ENCODE peak calls at places on chromosomes 16 and 17, in ten cellular contexts. One of them, this sample, is unnamed. For H3K4me1 and H3K9me3, the result is how much of the 10 kb centered on the place peaks cover.

GRCh38 chr17:63838586-63839184 is 3.8 kb downstream of the SMARCD2 start:
- DNase-seq in heart left ventricle: peak
- DNase-seq in ovary: peak
- DNase-seq in IMR-90: peak
- DNase-seq in prostate gland: peak
- DNase-seq in sigmoid colon: peak
- DNase-seq in H1: no peak
- DNase-seq in A549: no peak
- DNase-seq in tibial nerve: peak
- DNase-seq in vagina: no peak
- DNase-seq in this sample: peak

GRCh38 chr16:73172621-73173312 is 124.8 kb upstream of the ZFHX3 start:
- DNase-seq in IMR-90: peak
- DNase-seq in vagina: no peak
- DNase-seq in sigmoid colon: peak
- DNase-seq in A549: no peak
- DNase-seq in heart left ventricle: peak
- DNase-seq in H1: peak
- DNase-seq in tibial nerve: peak
- DNase-seq in ovary: peak
- DNase-seq in prostate gland: peak
- DNase-seq in this sample: peak

GRCh38 chr16:47150067-47150466 is 6.3 kb upstream of the NETO2 start:
- DNase-seq in prostate gland: no peak
- DNase-seq in tibial nerve: no peak
- DNase-seq in A549: no peak
- DNase-seq in ovary: no peak
- DNase-seq in H1: no peak
- DNase-seq in IMR-90: no peak
- DNase-seq in heart left ventricle: no peak
- DNase-seq in sigmoid colon: no peak
- DNase-seq in vagina: no peak
- DNase-seq in this sample: no peak

GRCh38 chr17:39593371-39593770 is 14.3 kb downstream of the NEUROD2 start:
- DNase-seq in H1: no peak
- DNase-seq in ovary: no peak
- DNase-seq in vagina: no peak
- DNase-seq in sigmoid colon: no peak
- DNase-seq in heart left ventricle: no peak
- DNase-seq in A549: no peak
- DNase-seq in IMR-90: no peak
- DNase-seq in prostate gland: no peak
- DNase-seq in tibial nerve: no peak
- DNase-seq in this sample: no peak

GRCh38 chr16:21281698-21282389 is 3.8 kb upstream of the CRYM start:
- DNase-seq in sigmoid colon: no peak
- DNase-seq in vagina: no peak
- DNase-seq in tibial nerve: no peak
- DNase-seq in H1: no peak
- DNase-seq in prostate gland: no peak
- DNase-seq in ovary: no peak
- DNase-seq in A549: no peak
- DNase-seq in IMR-90: no peak
- DNase-seq in heart left ventricle: no peak
- DNase-seq in this sample: no peak

GRCh38 chr16:711548-712320 is 3.2 kb upstream of the METRN start:
- DNase-seq in prostate gland: peak
- DNase-seq in ovary: peak
- DNase-seq in H1: peak
- DNase-seq in vagina: no peak
- DNase-seq in IMR-90: peak
- DNase-seq in heart left ventricle: peak
- DNase-seq in A549: peak
- DNase-seq in sigmoid colon: peak
- DNase-seq in tibial nerve: peak
- DNase-seq in this sample: peak

GRCh38 chr16:66127459-66128362 is 238.8 kb upstream of the CDH5 start:
- DNase-seq in tibial nerve: peak
- DNase-seq in ovary: no peak
- DNase-seq in heart left ventricle: peak
- DNase-seq in A549: no peak
- DNase-seq in prostate gland: no peak
- DNase-seq in IMR-90: no peak
- DNase-seq in sigmoid colon: no peak
- DNase-seq in H1: no peak
- DNase-seq in vagina: no peak
- DNase-seq in this sample: peak

GRCh38 chr16:25260416-25260815 is 2.8 kb upstream of the ZKSCAN2 start:
- DNase-seq in IMR-90: peak
- DNase-seq in heart left ventricle: no peak
- DNase-seq in H1: no peak
- DNase-seq in ovary: no peak
- DNase-seq in sigmoid colon: no peak
- DNase-seq in A549: no peak
- DNase-seq in prostate gland: no peak
- DNase-seq in vagina: no peak
- DNase-seq in tibial nerve: no peak
- DNase-seq in this sample: no peak

GRCh38 chr17:39096435-39097158 is 54.8 kb downstream of the PLXDC1 start:
- DNase-seq in H1: no peak
- DNase-seq in tibial nerve: no peak
- DNase-seq in A549: no peak
- DNase-seq in IMR-90: no peak
- DNase-seq in ovary: peak
- DNase-seq in vagina: no peak
- DNase-seq in heart left ventricle: no peak
- DNase-seq in sigmoid colon: no peak
- DNase-seq in prostate gland: no peak
- DNase-seq in this sample: no peak

GRCh38 chr17:39564201-39564828 is 43.4 kb downstream of the NEUROD2 start:
- DNase-seq in A549: peak
- DNase-seq in ovary: no peak
- DNase-seq in IMR-90: no peak
- DNase-seq in H1: peak
- DNase-seq in heart left ventricle: no peak
- DNase-seq in sigmoid colon: no peak
- DNase-seq in vagina: no peak
- DNase-seq in tibial nerve: no peak
- DNase-seq in prostate gland: no peak
- DNase-seq in this sample: no peak

GRCh38 chr17:45740553-45741330 is 43.4 kb upstream of the CRHR1 start:
- DNase-seq in A549: peak
- DNase-seq in vagina: no peak
- DNase-seq in H1: peak
- DNase-seq in heart left ventricle: no peak
- DNase-seq in IMR-90: peak
- DNase-seq in ovary: no peak
- DNase-seq in sigmoid colon: peak
- DNase-seq in tibial nerve: no peak
- DNase-seq in prostate gland: no peak
- DNase-seq in this sample: peak

GRCh38 chr17:15398736-15399331 is 57.4 kb upstream of the TEKT3 start:
- DNase-seq in heart left ventricle: no peak
- DNase-seq in sigmoid colon: no peak
- DNase-seq in vagina: no peak
- DNase-seq in IMR-90: peak
- DNase-seq in prostate gland: no peak
- DNase-seq in A549: peak
- DNase-seq in ovary: no peak
- DNase-seq in tibial nerve: no peak
- DNase-seq in H1: no peak
- DNase-seq in this sample: peak

GRCh38 chr16:11972128-11972527 is 4.4 kb upstream of the SNX29 start:
- DNase-seq in H1: no peak
- DNase-seq in A549: peak
- DNase-seq in sigmoid colon: no peak
- DNase-seq in prostate gland: no peak
- DNase-seq in vagina: no peak
- DNase-seq in ovary: no peak
- DNase-seq in IMR-90: no peak
- DNase-seq in tibial nerve: no peak
- DNase-seq in heart left ventricle: no peak
- DNase-seq in this sample: no peak

GRCh38 chr17:67246648-67247415 is 1.8 kb upstream of the HELZ start:
- DNase-seq in ovary: peak
- DNase-seq in IMR-90: peak
- DNase-seq in vagina: no peak
- DNase-seq in tibial nerve: no peak
- DNase-seq in heart left ventricle: no peak
- DNase-seq in H1: peak
- DNase-seq in A549: peak
- DNase-seq in prostate gland: peak
- DNase-seq in sigmoid colon: no peak
- DNase-seq in this sample: peak

GRCh38 chr17:9238340-9239259 is 217.3 kb downstream of the NTN1 start:
- DNase-seq in heart left ventricle: no peak
- DNase-seq in IMR-90: no peak
- DNase-seq in tibial nerve: no peak
- DNase-seq in H1: no peak
- DNase-seq in sigmoid colon: peak
- DNase-seq in ovary: no peak
- DNase-seq in prostate gland: no peak
- DNase-seq in vagina: no peak
- DNase-seq in A549: no peak
- DNase-seq in this sample: no peak

GRCh38 chr17:66549731-66550207 is 247.4 kb downstream of the PRKCA start:
- DNase-seq in H1: no peak
- DNase-seq in prostate gland: no peak
- DNase-seq in A549: peak
- DNase-seq in IMR-90: peak
- DNase-seq in tibial nerve: no peak
- DNase-seq in vagina: no peak
- DNase-seq in sigmoid colon: no peak
- DNase-seq in heart left ventricle: no peak
- DNase-seq in ovary: no peak
- DNase-seq in this sample: no peak

GRCh38 chr17:60659156-60659555 is 18.5 kb upstream of the BCAS3 start:
- DNase-seq in prostate gland: no peak
- DNase-seq in ovary: no peak
- DNase-seq in vagina: no peak
- DNase-seq in IMR-90: no peak
- DNase-seq in tibial nerve: no peak
- DNase-seq in heart left ventricle: no peak
- DNase-seq in A549: no peak
- DNase-seq in H1: no peak
- DNase-seq in sigmoid colon: no peak
- DNase-seq in this sample: no peak

GRCh38 chr17:17839792-17840707 is 3.3 kb upstream of the SREBF1 start:
- DNase-seq in vagina: no peak
- DNase-seq in tibial nerve: peak
- DNase-seq in sigmoid colon: peak
- DNase-seq in ovary: peak
- DNase-seq in heart left ventricle: peak
- DNase-seq in A549: peak
- DNase-seq in H1: peak
- DNase-seq in IMR-90: peak
- DNase-seq in prostate gland: peak
- DNase-seq in this sample: peak
- TF ChIP-seq POLR2A in vagina: peak
- TF ChIP-seq POLR2A in tibial nerve: peak
- TF ChIP-seq POLR2A in sigmoid colon: peak
- TF ChIP-seq POLR2A in ovary: peak
- TF ChIP-seq POLR2A in heart left ventricle: peak
- TF ChIP-seq POLR2A in A549: peak
- TF ChIP-seq POLR2A in H1: no peak
- TF ChIP-seq POLR2A in IMR-90: peak
- TF ChIP-seq POLR2A in prostate gland: peak
- TF ChIP-seq POLR2A in this sample: peak

GRCh38 chr17:77393867-77394539 is 253.2 kb downstream of the SEC14L1 start:
- DNase-seq in vagina: no peak
- DNase-seq in tibial nerve: no peak
- DNase-seq in ovary: no peak
- DNase-seq in heart left ventricle: no peak
- DNase-seq in A549: no peak
- DNase-seq in H1: no peak
- DNase-seq in IMR-90: no peak
- DNase-seq in sigmoid colon: no peak
- DNase-seq in prostate gland: no peak
- DNase-seq in this sample: no peak
- H3K4me1 ChIP-seq in vagina: half or more
- H3K4me1 ChIP-seq in tibial nerve: half or more
- H3K4me1 ChIP-seq in ovary: under half
- H3K4me1 ChIP-seq in heart left ventricle: half or more
- H3K4me1 ChIP-seq in A549: half or more
- H3K4me1 ChIP-seq in H1: under half
- H3K4me1 ChIP-seq in IMR-90: half or more
- H3K4me1 ChIP-seq in sigmoid colon: half or more
- H3K4me1 ChIP-seq in prostate gland: under half
- H3K4me1 ChIP-seq in this sample: half or more

GRCh38 chr16:35449663-35450062 is 1990.3 kb downstream of the TP53TG3F start:
- DNase-seq in vagina: no peak
- DNase-seq in tibial nerve: no peak
- DNase-seq in sigmoid colon: no peak
- DNase-seq in H1: no peak
- DNase-seq in A549: no peak
- DNase-seq in IMR-90: no peak
- DNase-seq in prostate gland: peak
- DNase-seq in heart left ventricle: no peak
- DNase-seq in ovary: no peak
- DNase-seq in this sample: no peak
- H3K9me3 ChIP-seq in vagina: under half
- H3K9me3 ChIP-seq in tibial nerve: under half
- H3K9me3 ChIP-seq in sigmoid colon: under half
- H3K9me3 ChIP-seq in H1: half or more
- H3K9me3 ChIP-seq in A549: under half
- H3K9me3 ChIP-seq in IMR-90: under half
- H3K9me3 ChIP-seq in prostate gland: under half
- H3K9me3 ChIP-seq in heart left ventricle: half or more
- H3K9me3 ChIP-seq in ovary: under half
- H3K9me3 ChIP-seq in this sample: under half

DNA sequence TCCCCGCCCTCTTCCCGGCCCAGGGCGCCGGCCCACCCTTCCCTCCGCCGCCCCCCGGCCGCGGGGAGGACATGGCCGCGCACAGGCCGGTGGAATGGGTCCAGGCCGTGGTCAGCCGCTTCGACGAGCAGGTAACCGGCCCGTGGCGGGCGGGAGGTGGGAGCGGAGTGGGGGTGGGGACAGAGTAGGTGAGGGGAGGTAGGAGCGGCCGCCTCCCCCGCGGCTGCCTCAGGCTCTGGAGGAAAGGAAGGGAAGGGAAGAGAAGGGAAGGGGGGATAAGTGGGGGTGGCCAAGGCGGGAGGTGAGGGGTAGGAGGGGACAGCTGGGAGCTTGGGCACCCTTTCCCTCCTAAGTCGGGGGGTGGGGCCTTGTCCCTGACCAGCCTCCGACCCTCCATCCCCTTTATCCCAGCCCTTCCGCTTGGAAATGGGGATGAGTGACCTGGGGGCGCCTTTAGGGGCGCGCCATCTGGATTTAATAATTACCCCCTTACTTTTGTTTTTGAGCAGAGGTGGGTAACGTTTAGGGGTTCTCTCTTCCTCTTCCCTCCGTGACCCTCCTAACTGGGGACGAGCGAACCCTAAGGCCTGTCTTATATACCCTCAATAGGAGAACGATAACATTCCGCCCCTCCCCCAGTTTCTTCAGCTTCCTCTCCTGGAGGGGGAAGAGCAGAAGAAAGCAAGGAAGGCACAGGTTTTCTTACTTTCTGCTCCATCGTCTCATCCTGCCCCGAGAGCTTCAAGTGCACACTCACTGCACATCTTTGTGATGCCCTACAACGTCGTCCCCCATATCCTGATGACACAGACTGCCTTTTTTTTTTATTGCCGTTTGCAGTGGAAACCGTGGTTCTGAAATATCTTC is 695 bp downstream of the NF1 start:
- DNase-seq in sigmoid colon: peak
- DNase-seq in prostate gland: peak
- DNase-seq in heart left ventricle: peak
- DNase-seq in vagina: no peak
- DNase-seq in H1: peak
- DNase-seq in tibial nerve: peak
- DNase-seq in IMR-90: peak
- DNase-seq in ovary: peak
- DNase-seq in A549: peak
- DNase-seq in this sample: peak
- TF ChIP-seq POLR2A in sigmoid colon: no peak
- TF ChIP-seq POLR2A in prostate gland: peak
- TF ChIP-seq POLR2A in heart left ventricle: no peak
- TF ChIP-seq POLR2A in vagina: no peak
- TF ChIP-seq POLR2A in H1: no peak
- TF ChIP-seq POLR2A in tibial nerve: no peak
- TF ChIP-seq POLR2A in IMR-90: no peak
- TF ChIP-seq POLR2A in ovary: no peak
- TF ChIP-seq POLR2A in A549: peak
- TF ChIP-seq POLR2A in this sample: no peak

This sample was measured in gastrocnemius medialis.